ENCODE peak calls at places on chromosomes 6 and 20, in nine cellular contexts. One of them, this sample, is unnamed.

GRCh38 chr20:31568773-31569162 is 36.3 kb upstream of the ID1 start:
- DNase-seq in heart right ventricle: no peak
- DNase-seq in A549: no peak
- DNase-seq in AG10803: no peak
- DNase-seq in AG04450: no peak
- DNase-seq in stomach: no peak
- DNase-seq in BE2C: peak
- DNase-seq in IMR-90: no peak
- DNase-seq in PC-3: no peak
- DNase-seq in this sample: no peak

GRCh38 chr6:30735668-30736314 is 6.7 kb downstream of the FLOT1 start:
- DNase-seq in heart right ventricle: no peak
- DNase-seq in A549: no peak
- DNase-seq in AG10803: no peak
- DNase-seq in AG04450: no peak
- DNase-seq in stomach: no peak
- DNase-seq in BE2C: no peak
- DNase-seq in IMR-90: no peak
- DNase-seq in PC-3: no peak
- DNase-seq in this sample: no peak

GRCh38 chr6:96811136-96811535 is 26.1 kb downstream of the GPR63 start:
- DNase-seq in heart right ventricle: no peak
- DNase-seq in A549: no peak
- DNase-seq in AG10803: no peak
- DNase-seq in AG04450: no peak
- DNase-seq in stomach: no peak
- DNase-seq in BE2C: no peak
- DNase-seq in IMR-90: no peak
- DNase-seq in PC-3: no peak
- DNase-seq in this sample: no peak

GRCh38 chr6:70415660-70416059 is 2.4 kb downstream of the FAM135A start:
- DNase-seq in heart right ventricle: no peak
- DNase-seq in A549: no peak
- DNase-seq in AG10803: no peak
- DNase-seq in AG04450: no peak
- DNase-seq in stomach: no peak
- DNase-seq in BE2C: no peak
- DNase-seq in IMR-90: no peak
- DNase-seq in PC-3: peak
- DNase-seq in this sample: no peak

GRCh38 chr6:125421853-125422252 is 120.1 kb upstream of the HDDC2 start:
- DNase-seq in heart right ventricle: peak
- DNase-seq in A549: peak
- DNase-seq in AG10803: no peak
- DNase-seq in AG04450: no peak
- DNase-seq in stomach: no peak
- DNase-seq in BE2C: no peak
- DNase-seq in IMR-90: no peak
- DNase-seq in PC-3: no peak
- DNase-seq in this sample: no peak

GRCh38 chr20:38221041-38221589 is 39.4 kb downstream of the KIAA1755 start:
- DNase-seq in heart right ventricle: peak
- DNase-seq in A549: peak
- DNase-seq in AG10803: peak
- DNase-seq in AG04450: no peak
- DNase-seq in stomach: peak
- DNase-seq in BE2C: peak
- DNase-seq in IMR-90: peak
- DNase-seq in PC-3: peak
- DNase-seq in this sample: peak

GRCh38 chr6:138297761-138298298 is 79.5 kb upstream of the PBOV1 start:
- DNase-seq in heart right ventricle: no peak
- DNase-seq in A549: no peak
- DNase-seq in AG10803: peak
- DNase-seq in AG04450: no peak
- DNase-seq in stomach: no peak
- DNase-seq in BE2C: no peak
- DNase-seq in IMR-90: no peak
- DNase-seq in PC-3: no peak
- DNase-seq in this sample: peak

GRCh38 chr6:134813146-134813545 is 136.8 kb downstream of the ALDH8A1 start:
- DNase-seq in heart right ventricle: no peak
- DNase-seq in A549: no peak
- DNase-seq in AG10803: peak
- DNase-seq in AG04450: no peak
- DNase-seq in stomach: no peak
- DNase-seq in BE2C: no peak
- DNase-seq in IMR-90: peak
- DNase-seq in PC-3: peak
- DNase-seq in this sample: no peak

GRCh38 chr20:16257813-16258430 is 315.3 kb downstream of the KIF16B start:
- DNase-seq in heart right ventricle: no peak
- DNase-seq in A549: no peak
- DNase-seq in AG10803: no peak
- DNase-seq in AG04450: no peak
- DNase-seq in stomach: no peak
- DNase-seq in BE2C: no peak
- DNase-seq in IMR-90: no peak
- DNase-seq in PC-3: no peak
- DNase-seq in this sample: no peak

GRCh38 chr6:11434565-11435326 is 102.8 kb upstream of the TMEM170B start:
- DNase-seq in heart right ventricle: no peak
- DNase-seq in A549: peak
- DNase-seq in AG10803: peak
- DNase-seq in AG04450: peak
- DNase-seq in stomach: peak
- DNase-seq in BE2C: no peak
- DNase-seq in IMR-90: peak
- DNase-seq in PC-3: peak
- DNase-seq in this sample: peak

GRCh38 chr6:33776186-33776585 is 12.7 kb downstream of the LEMD2 start:
- DNase-seq in heart right ventricle: no peak
- DNase-seq in A549: no peak
- DNase-seq in AG10803: no peak
- DNase-seq in AG04450: no peak
- DNase-seq in stomach: no peak
- DNase-seq in BE2C: no peak
- DNase-seq in IMR-90: no peak
- DNase-seq in PC-3: no peak
- DNase-seq in this sample: peak

GRCh38 chr6:169933839-169934698 is 182.6 kb downstream of the ERMARD start:
- DNase-seq in heart right ventricle: peak
- DNase-seq in A549: no peak
- DNase-seq in AG10803: peak
- DNase-seq in AG04450: no peak
- DNase-seq in stomach: peak
- DNase-seq in BE2C: no peak
- DNase-seq in IMR-90: no peak
- DNase-seq in PC-3: peak
- DNase-seq in this sample: no peak

GRCh38 chr6:167956983-167957492 is 40.4 kb upstream of the KIF25 start:
- DNase-seq in heart right ventricle: no peak
- DNase-seq in A549: peak
- DNase-seq in AG10803: peak
- DNase-seq in AG04450: no peak
- DNase-seq in stomach: no peak
- DNase-seq in BE2C: no peak
- DNase-seq in IMR-90: peak
- DNase-seq in PC-3: peak
- DNase-seq in this sample: no peak
- H3K4me3 ChIP-seq in heart right ventricle: no peak
- H3K4me3 ChIP-seq in A549: no peak
- H3K4me3 ChIP-seq in AG10803: no peak
- H3K4me3 ChIP-seq in AG04450: no peak
- H3K4me3 ChIP-seq in stomach: no peak
- H3K4me3 ChIP-seq in BE2C: no peak
- H3K4me3 ChIP-seq in IMR-90: no peak
- H3K4me3 ChIP-seq in PC-3: no peak
- H3K4me3 ChIP-seq in this sample: no peak

GRCh38 chr6:36025260-36025931 is 955 bp upstream of the SLC26A8 start:
- DNase-seq in heart right ventricle: no peak
- DNase-seq in A549: no peak
- DNase-seq in AG10803: peak
- DNase-seq in AG04450: no peak
- DNase-seq in stomach: no peak
- DNase-seq in BE2C: no peak
- DNase-seq in IMR-90: peak
- DNase-seq in PC-3: no peak
- DNase-seq in this sample: peak
- H3K4me3 ChIP-seq in heart right ventricle: no peak
- H3K4me3 ChIP-seq in A549: no peak
- H3K4me3 ChIP-seq in AG10803: no peak
- H3K4me3 ChIP-seq in AG04450: no peak
- H3K4me3 ChIP-seq in stomach: no peak
- H3K4me3 ChIP-seq in BE2C: no peak
- H3K4me3 ChIP-seq in IMR-90: no peak
- H3K4me3 ChIP-seq in PC-3: no peak
- H3K4me3 ChIP-seq in this sample: no peak

GRCh38 chr20:60219984-60220540 is 261.8 kb downstream of the CDH26 start:
- DNase-seq in heart right ventricle: no peak
- DNase-seq in A549: no peak
- DNase-seq in AG10803: peak
- DNase-seq in AG04450: no peak
- DNase-seq in stomach: no peak
- DNase-seq in BE2C: no peak
- DNase-seq in IMR-90: no peak
- DNase-seq in PC-3: no peak
- DNase-seq in this sample: no peak

GRCh38 chr20:60220655-60221054 is 262.4 kb downstream of the CDH26 start:
- DNase-seq in heart right ventricle: no peak
- DNase-seq in A549: no peak
- DNase-seq in AG10803: no peak
- DNase-seq in AG04450: no peak
- DNase-seq in stomach: no peak
- DNase-seq in BE2C: no peak
- DNase-seq in IMR-90: no peak
- DNase-seq in PC-3: no peak
- DNase-seq in this sample: no peak

GRCh38 chr20:60222497-60222896 is 264.3 kb downstream of the CDH26 start:
- DNase-seq in heart right ventricle: no peak
- DNase-seq in A549: no peak
- DNase-seq in AG10803: no peak
- DNase-seq in AG04450: no peak
- DNase-seq in stomach: no peak
- DNase-seq in BE2C: no peak
- DNase-seq in IMR-90: no peak
- DNase-seq in PC-3: no peak
- DNase-seq in this sample: no peak

GRCh38 chr20:60223174-60223573 is 265.0 kb downstream of the CDH26 start:
- DNase-seq in heart right ventricle: no peak
- DNase-seq in A549: no peak
- DNase-seq in AG10803: no peak
- DNase-seq in AG04450: no peak
- DNase-seq in stomach: no peak
- DNase-seq in BE2C: no peak
- DNase-seq in IMR-90: no peak
- DNase-seq in PC-3: no peak
- DNase-seq in this sample: no peak

DNA sequence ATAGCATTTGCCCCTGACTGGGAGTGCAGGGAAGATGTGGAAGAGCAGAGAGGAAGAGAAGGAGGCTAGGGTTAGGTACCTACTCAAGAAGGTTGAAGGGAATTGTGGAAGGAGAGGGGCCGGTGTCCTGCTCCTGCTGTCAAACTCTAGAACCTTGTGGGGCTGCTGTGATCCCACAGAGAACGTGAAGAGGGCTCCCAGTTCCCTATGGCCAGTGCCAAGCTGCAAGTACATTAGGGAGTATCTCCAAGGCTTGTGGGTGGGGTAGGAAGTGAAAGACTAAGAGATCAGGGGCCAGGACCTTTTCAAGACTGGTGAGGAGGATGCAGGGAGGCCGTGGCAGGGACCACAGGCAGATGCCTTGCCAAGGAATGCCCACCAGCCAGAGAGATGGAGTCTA is 263.4 kb downstream of the CDH26 start:
- DNase-seq in heart right ventricle: no peak
- DNase-seq in A549: no peak
- DNase-seq in AG10803: no peak
- DNase-seq in AG04450: no peak
- DNase-seq in stomach: no peak
- DNase-seq in BE2C: no peak
- DNase-seq in IMR-90: no peak
- DNase-seq in PC-3: no peak
- DNase-seq in this sample: no peak
- H3K4me3 ChIP-seq in heart right ventricle: no peak
- H3K4me3 ChIP-seq in A549: no peak
- H3K4me3 ChIP-seq in AG10803: no peak
- H3K4me3 ChIP-seq in AG04450: no peak
- H3K4me3 ChIP-seq in stomach: no peak
- H3K4me3 ChIP-seq in BE2C: no peak
- H3K4me3 ChIP-seq in IMR-90: no peak
- H3K4me3 ChIP-seq in PC-3: no peak
- H3K4me3 ChIP-seq in this sample: no peak

GRCh38 chr20:23116301-23117089 is 30.4 kb upstream of the CD93 start:
- DNase-seq in heart right ventricle: no peak
- DNase-seq in A549: no peak
- DNase-seq in AG10803: peak
- DNase-seq in AG04450: peak
- DNase-seq in stomach: no peak
- DNase-seq in BE2C: no peak
- DNase-seq in IMR-90: peak
- DNase-seq in PC-3: peak
- DNase-seq in this sample: peak

GRCh38 chr20:23119456-23120216 is 33.5 kb upstream of the CD93 start:
- DNase-seq in heart right ventricle: no peak
- DNase-seq in A549: no peak
- DNase-seq in AG10803: no peak
- DNase-seq in AG04450: no peak
- DNase-seq in stomach: no peak
- DNase-seq in BE2C: no peak
- DNase-seq in IMR-90: no peak
- DNase-seq in PC-3: no peak
- DNase-seq in this sample: peak

GRCh38 chr20:23118766-23119165 is 32.6 kb upstream of the CD93 start:
- DNase-seq in heart right ventricle: no peak
- DNase-seq in A549: no peak
- DNase-seq in AG10803: no peak
- DNase-seq in AG04450: no peak
- DNase-seq in stomach: no peak
- DNase-seq in BE2C: no peak
- DNase-seq in IMR-90: no peak
- DNase-seq in PC-3: no peak
- DNase-seq in this sample: peak

GRCh38 chr20:23118144-23118543 is 32.0 kb upstream of the CD93 start:
- DNase-seq in heart right ventricle: no peak
- DNase-seq in A549: no peak
- DNase-seq in AG10803: no peak
- DNase-seq in AG04450: no peak
- DNase-seq in stomach: no peak
- DNase-seq in BE2C: no peak
- DNase-seq in IMR-90: no peak
- DNase-seq in PC-3: no peak
- DNase-seq in this sample: peak

DNA sequence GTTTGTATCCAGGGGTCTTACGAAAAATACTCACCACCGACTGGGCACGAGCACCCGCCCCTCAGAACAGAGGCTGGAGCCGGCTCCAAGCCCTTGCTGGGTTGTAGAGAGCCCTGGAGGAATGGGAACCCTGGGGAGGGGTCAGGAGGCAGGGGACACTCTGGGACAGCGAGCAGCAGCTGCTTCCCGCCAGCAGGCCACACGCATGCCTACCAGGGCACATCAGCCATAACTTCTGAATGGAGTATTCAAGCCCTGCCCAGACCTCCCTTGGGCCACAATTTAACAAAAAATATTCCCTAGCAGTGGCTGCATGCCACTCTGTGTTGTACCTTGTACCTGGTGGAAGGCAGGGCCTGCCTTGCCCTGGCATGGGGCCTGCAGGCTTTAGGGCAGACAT is 31.6 kb upstream of the CD93 start:
- DNase-seq in heart right ventricle: no peak
- DNase-seq in A549: no peak
- DNase-seq in AG10803: no peak
- DNase-seq in AG04450: no peak
- DNase-seq in stomach: no peak
- DNase-seq in BE2C: no peak
- DNase-seq in IMR-90: no peak
- DNase-seq in PC-3: no peak
- DNase-seq in this sample: no peak
- H3K4me3 ChIP-seq in heart right ventricle: no peak
- H3K4me3 ChIP-seq in A549: no peak
- H3K4me3 ChIP-seq in AG10803: no peak
- H3K4me3 ChIP-seq in AG04450: no peak
- H3K4me3 ChIP-seq in stomach: no peak
- H3K4me3 ChIP-seq in BE2C: no peak
- H3K4me3 ChIP-seq in IMR-90: no peak
- H3K4me3 ChIP-seq in PC-3: no peak
- H3K4me3 ChIP-seq in this sample: no peak

This sample was measured in osteoblast.